ENCODE peak calls at places on chromosomes 7 and 10, in nine cellular contexts. One of them, this sample, is unnamed. For H3K36me3, the result is how much of the 10 kb centered on the place peaks cover.

GRCh38 chr10:34933676-34934075 is 118.6 kb upstream of the PARD3 start:
- DNase-seq in GM23248: no peak
- DNase-seq in SK-N-SH: no peak
- DNase-seq in PC-3: no peak
- DNase-seq in GM23338: peak
- DNase-seq in neural progenitor cell: peak
- DNase-seq in MM.1S: no peak
- DNase-seq in HCT116: no peak
- DNase-seq in hepatocyte: no peak
- DNase-seq in this sample: no peak

GRCh38 chr10:131875501-131875900 is 25.3 kb upstream of the PPP2R2D start:
- DNase-seq in GM23248: no peak
- DNase-seq in SK-N-SH: no peak
- DNase-seq in PC-3: no peak
- DNase-seq in GM23338: no peak
- DNase-seq in neural progenitor cell: no peak
- DNase-seq in MM.1S: no peak
- DNase-seq in HCT116: no peak
- DNase-seq in hepatocyte: no peak
- DNase-seq in this sample: no peak

GRCh38 chr7:7761340-7761973 is 43.0 kb upstream of the RPA3 start:
- DNase-seq in GM23248: peak
- DNase-seq in SK-N-SH: no peak
- DNase-seq in PC-3: peak
- DNase-seq in GM23338: no peak
- DNase-seq in neural progenitor cell: no peak
- DNase-seq in MM.1S: peak
- DNase-seq in HCT116: peak
- DNase-seq in hepatocyte: peak
- DNase-seq in this sample: peak

GRCh38 chr10:47164800-47165128 is 135.2 kb upstream of the GDF10 start:
- DNase-seq in GM23248: no peak
- DNase-seq in SK-N-SH: no peak
- DNase-seq in PC-3: peak
- DNase-seq in GM23338: no peak
- DNase-seq in neural progenitor cell: no peak
- DNase-seq in MM.1S: no peak
- DNase-seq in HCT116: no peak
- DNase-seq in hepatocyte: no peak
- DNase-seq in this sample: no peak

GRCh38 chr10:16843252-16843870 is 26.1 kb upstream of the RSU1 start:
- DNase-seq in GM23248: peak
- DNase-seq in SK-N-SH: peak
- DNase-seq in PC-3: peak
- DNase-seq in GM23338: peak
- DNase-seq in neural progenitor cell: peak
- DNase-seq in MM.1S: peak
- DNase-seq in HCT116: peak
- DNase-seq in hepatocyte: peak
- DNase-seq in this sample: peak

GRCh38 chr10:49290131-49290530 is 8.8 kb upstream of the C10orf71 start:
- DNase-seq in GM23248: no peak
- DNase-seq in SK-N-SH: peak
- DNase-seq in PC-3: no peak
- DNase-seq in GM23338: no peak
- DNase-seq in neural progenitor cell: no peak
- DNase-seq in MM.1S: no peak
- DNase-seq in HCT116: no peak
- DNase-seq in hepatocyte: no peak
- DNase-seq in this sample: no peak

GRCh38 chr7:77752016-77752415 is 46.2 kb downstream of the TMEM60 start:
- DNase-seq in GM23248: no peak
- DNase-seq in SK-N-SH: no peak
- DNase-seq in PC-3: no peak
- DNase-seq in GM23338: no peak
- DNase-seq in neural progenitor cell: no peak
- DNase-seq in MM.1S: no peak
- DNase-seq in HCT116: no peak
- DNase-seq in hepatocyte: no peak
- DNase-seq in this sample: no peak

GRCh38 chr7:75931676-75932075 is 16.7 kb downstream of the POR start:
- DNase-seq in GM23248: no peak
- DNase-seq in SK-N-SH: no peak
- DNase-seq in PC-3: no peak
- DNase-seq in GM23338: no peak
- DNase-seq in neural progenitor cell: no peak
- DNase-seq in MM.1S: no peak
- DNase-seq in HCT116: no peak
- DNase-seq in hepatocyte: no peak
- DNase-seq in this sample: no peak

GRCh38 chr10:29105516-29106215 is 183.2 kb upstream of the LYZL1 start:
- DNase-seq in GM23248: peak
- DNase-seq in SK-N-SH: no peak
- DNase-seq in PC-3: peak
- DNase-seq in GM23338: no peak
- DNase-seq in neural progenitor cell: no peak
- DNase-seq in MM.1S: no peak
- DNase-seq in HCT116: no peak
- DNase-seq in hepatocyte: peak
- DNase-seq in this sample: no peak

GRCh38 chr10:47024399-47025252 is 113.4 kb downstream of the PTPN20 start:
- DNase-seq in GM23248: peak
- DNase-seq in SK-N-SH: peak
- DNase-seq in PC-3: peak
- DNase-seq in GM23338: peak
- DNase-seq in neural progenitor cell: peak
- DNase-seq in MM.1S: peak
- DNase-seq in HCT116: peak
- DNase-seq in hepatocyte: peak
- DNase-seq in this sample: peak

GRCh38 chr7:28958235-28958945 is at the start of gene TRIL:
- DNase-seq in GM23248: peak
- DNase-seq in SK-N-SH: peak
- DNase-seq in PC-3: no peak
- DNase-seq in GM23338: peak
- DNase-seq in neural progenitor cell: peak
- DNase-seq in MM.1S: no peak
- DNase-seq in HCT116: no peak
- DNase-seq in hepatocyte: peak
- DNase-seq in this sample: no peak

GRCh38 chr7:16697507-16698199 is 51.7 kb downstream of the BZW2 start:
- DNase-seq in GM23248: peak
- DNase-seq in SK-N-SH: no peak
- DNase-seq in PC-3: no peak
- DNase-seq in GM23338: no peak
- DNase-seq in neural progenitor cell: no peak
- DNase-seq in MM.1S: no peak
- DNase-seq in HCT116: no peak
- DNase-seq in hepatocyte: no peak
- DNase-seq in this sample: no peak

GRCh38 chr7:16693601-16694318 is 47.8 kb downstream of the BZW2 start:
- DNase-seq in GM23248: peak
- DNase-seq in SK-N-SH: no peak
- DNase-seq in PC-3: peak
- DNase-seq in GM23338: no peak
- DNase-seq in neural progenitor cell: no peak
- DNase-seq in MM.1S: no peak
- DNase-seq in HCT116: no peak
- DNase-seq in hepatocyte: no peak
- DNase-seq in this sample: no peak

GRCh38 chr7:16694806-16695205 is 48.8 kb downstream of the BZW2 start:
- DNase-seq in GM23248: no peak
- DNase-seq in SK-N-SH: no peak
- DNase-seq in PC-3: no peak
- DNase-seq in GM23338: no peak
- DNase-seq in neural progenitor cell: no peak
- DNase-seq in MM.1S: no peak
- DNase-seq in HCT116: no peak
- DNase-seq in hepatocyte: no peak
- DNase-seq in this sample: no peak

GRCh38 chr7:16698200-16698910 is 52.4 kb downstream of the BZW2 start:
- DNase-seq in GM23248: peak
- DNase-seq in SK-N-SH: no peak
- DNase-seq in PC-3: no peak
- DNase-seq in GM23338: no peak
- DNase-seq in neural progenitor cell: no peak
- DNase-seq in MM.1S: no peak
- DNase-seq in HCT116: no peak
- DNase-seq in hepatocyte: no peak
- DNase-seq in this sample: no peak

DNA sequence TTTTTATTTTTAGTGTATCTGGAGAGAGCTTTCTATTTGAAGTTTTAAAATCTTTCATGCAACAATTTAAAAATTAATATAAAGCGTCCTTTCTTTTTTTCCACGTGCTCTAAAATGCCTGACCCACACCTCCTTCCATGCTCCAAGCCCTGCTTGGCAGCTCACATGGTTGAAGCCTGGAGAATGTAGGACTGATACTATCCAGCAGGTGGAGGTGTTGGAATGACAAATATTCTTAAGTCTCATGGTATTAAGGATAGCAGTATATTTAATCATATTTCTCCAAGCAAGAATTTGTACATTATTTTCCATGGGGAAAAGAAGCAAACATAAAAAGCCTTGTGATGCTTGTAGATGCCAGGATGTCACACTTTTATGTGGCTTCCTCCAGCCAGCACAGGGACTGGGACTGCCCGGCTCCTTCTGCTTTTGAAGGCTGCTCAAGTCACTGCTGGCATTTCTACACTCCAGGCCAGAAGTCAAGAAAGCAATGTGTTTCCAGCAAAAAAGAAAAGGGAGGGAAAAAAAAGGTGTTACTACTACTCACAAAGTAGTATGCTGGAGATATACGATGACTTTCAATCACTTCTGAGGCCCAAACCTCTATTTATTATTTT is 49.7 kb downstream of the BZW2 start:
- DNase-seq in GM23248: peak
- DNase-seq in SK-N-SH: peak
- DNase-seq in PC-3: peak
- DNase-seq in GM23338: peak
- DNase-seq in neural progenitor cell: peak
- DNase-seq in MM.1S: peak
- DNase-seq in HCT116: peak
- DNase-seq in hepatocyte: peak
- DNase-seq in this sample: peak
- H3K36me3 ChIP-seq in GM23248: under half
- H3K36me3 ChIP-seq in SK-N-SH: half or more
- H3K36me3 ChIP-seq in PC-3: half or more
- H3K36me3 ChIP-seq in GM23338: under half
- H3K36me3 ChIP-seq in neural progenitor cell: under half
- H3K36me3 ChIP-seq in MM.1S: under half
- H3K36me3 ChIP-seq in HCT116: half or more
- H3K36me3 ChIP-seq in hepatocyte: under half
- H3K36me3 ChIP-seq in this sample: half or more

GRCh38 chr10:2604891-2605290 is 462.5 kb upstream of the PFKP start:
- DNase-seq in GM23248: no peak
- DNase-seq in SK-N-SH: no peak
- DNase-seq in PC-3: no peak
- DNase-seq in GM23338: no peak
- DNase-seq in neural progenitor cell: no peak
- DNase-seq in MM.1S: no peak
- DNase-seq in HCT116: no peak
- DNase-seq in hepatocyte: no peak
- DNase-seq in this sample: no peak
- H2AFZ ChIP-seq in GM23248: no peak
- H2AFZ ChIP-seq in SK-N-SH: no peak
- H2AFZ ChIP-seq in PC-3: no peak
- H2AFZ ChIP-seq in GM23338: no peak
- H2AFZ ChIP-seq in neural progenitor cell: no peak
- H2AFZ ChIP-seq in MM.1S: no peak
- H2AFZ ChIP-seq in HCT116: no peak
- H2AFZ ChIP-seq in hepatocyte: no peak
- H2AFZ ChIP-seq in this sample: no peak

GRCh38 chr10:114350751-114351150 is 53.6 kb downstream of the AFAP1L2 start:
- DNase-seq in GM23248: no peak
- DNase-seq in SK-N-SH: no peak
- DNase-seq in PC-3: no peak
- DNase-seq in GM23338: peak
- DNase-seq in neural progenitor cell: peak
- DNase-seq in MM.1S: no peak
- DNase-seq in HCT116: no peak
- DNase-seq in hepatocyte: no peak
- DNase-seq in this sample: no peak
- TF ChIP-seq EZH2phosphoT487 in GM23248: no peak
- TF ChIP-seq EZH2phosphoT487 in SK-N-SH: no peak
- TF ChIP-seq EZH2phosphoT487 in PC-3: no peak
- TF ChIP-seq EZH2phosphoT487 in GM23338: no peak
- TF ChIP-seq EZH2phosphoT487 in neural progenitor cell: no peak
- TF ChIP-seq EZH2phosphoT487 in MM.1S: no peak
- TF ChIP-seq EZH2phosphoT487 in HCT116: no peak
- TF ChIP-seq EZH2phosphoT487 in hepatocyte: no peak
- TF ChIP-seq EZH2phosphoT487 in this sample: no peak

GRCh38 chr7:128826512-128826911 is 3.7 kb upstream of the FLNC start:
- DNase-seq in GM23248: no peak
- DNase-seq in SK-N-SH: no peak
- DNase-seq in PC-3: no peak
- DNase-seq in GM23338: no peak
- DNase-seq in neural progenitor cell: no peak
- DNase-seq in MM.1S: no peak
- DNase-seq in HCT116: no peak
- DNase-seq in hepatocyte: no peak
- DNase-seq in this sample: no peak
- H3K36me3 ChIP-seq in GM23248: under half
- H3K36me3 ChIP-seq in SK-N-SH: under half
- H3K36me3 ChIP-seq in PC-3: under half
- H3K36me3 ChIP-seq in GM23338: under half
- H3K36me3 ChIP-seq in neural progenitor cell: under half
- H3K36me3 ChIP-seq in MM.1S: under half
- H3K36me3 ChIP-seq in HCT116: under half
- H3K36me3 ChIP-seq in hepatocyte: under half
- H3K36me3 ChIP-seq in this sample: under half